ENCODE peak calls at places on chromosome 22, in eight cellular contexts. G, V, C, O, F, X, I and H are unnamed samples.

GRCh38 chr22:39214383-39215069 is 30.3 kb downstream of the PDGFB start:
- DNase-seq in G (peak), V (peak), C (no peak), O (peak), F (no peak), X (no peak), I (peak), H (peak)

GRCh38 chr22:17381237-17381913 is 12.1 kb downstream of the CECR2 start:
- DNase-seq in G (no peak), V (peak), C (no peak), O (peak), F (no peak), X (no peak), I (peak), H (no peak)

GRCh38 chr22:38649841-38650522 is 6.2 kb downstream of the FAM227A start:
- DNase-seq in G (no peak), V (no peak), C (no peak), O (no peak), F (no peak), X (no peak), I (peak), H (no peak)

GRCh38 chr22:49882519-49883293 is 29.1 kb downstream of the ZBED4 start:
- DNase-seq in G (no peak), V (peak), C (no peak), O (no peak), F (no peak), X (no peak), I (no peak), H (peak)

GRCh38 chr22:49994361-49995058 is 18.1 kb downstream of the IL17REL start:
- DNase-seq in G (no peak), V (no peak), C (no peak), O (no peak), F (no peak), X (peak), I (no peak), H (no peak)

GRCh38 chr22:20109411-20110358 is 6.2 kb upstream of the RANBP1 start:
- DNase-seq in G (no peak), V (no peak), C (peak), O (no peak), F (peak), X (no peak), I (no peak), H (no peak)

GRCh38 chr22:24398409-24398808 is 29.0 kb upstream of the ADORA2A start:
- DNase-seq in G (no peak), V (no peak), C (no peak), O (no peak), F (no peak), X (no peak), I (no peak), H (no peak)

GRCh38 chr22:24423519-24424000 is 3.8 kb upstream of the ADORA2A start:
- DNase-seq in G (peak), V (peak), C (peak), O (peak), F (peak), X (peak), I (peak), H (no peak)

GRCh38 chr22:24181088-24181995 is at the start of gene SUSD2:
- DNase-seq in G (no peak), V (no peak), C (peak), O (no peak), F (peak), X (peak), I (no peak), H (no peak)

GRCh38 chr22:49540084-49540483 is 287.6 kb downstream of the BRD1 start:
- DNase-seq in G (no peak), V (no peak), C (no peak), O (no peak), F (no peak), X (no peak), I (no peak), H (no peak)

GRCh38 chr22:25159028-25159427 is 40.6 kb upstream of the CRYBB3 start:
- DNase-seq in G (no peak), V (no peak), C (peak), O (peak), F (no peak), X (no peak), I (no peak), H (peak)

GRCh38 chr22:21694795-21695431 is 29.1 kb downstream of the PPIL2 start:
- DNase-seq in G (no peak), V (no peak), C (no peak), O (no peak), F (no peak), X (no peak), I (no peak), H (no peak)

GRCh38 chr22:47444746-47445065 is 682.3 kb downstream of the TBC1D22A start:
- DNase-seq in G (no peak), V (no peak), C (no peak), O (no peak), F (no peak), X (peak), I (no peak), H (no peak)

GRCh38 chr22:22348815-22349454 is 104.3 kb downstream of the VPREB1 start:
- DNase-seq in G (no peak), V (no peak), C (no peak), O (no peak), F (no peak), X (no peak), I (no peak), H (no peak)

GRCh38 chr22:40036126-40036525 is 41.4 kb downstream of the FAM83F start:
- DNase-seq in G (no peak), V (no peak), C (no peak), O (no peak), F (no peak), X (no peak), I (no peak), H (no peak)

GRCh38 chr22:24843048-24843447 is 37.0 kb downstream of the SGSM1 start:
- DNase-seq in G (no peak), V (no peak), C (no peak), O (no peak), F (no peak), X (no peak), I (peak), H (no peak)

GRCh38 chr22:21829523-21829922 is 37.9 kb downstream of the MAPK1 start:
- DNase-seq in G (no peak), V (no peak), C (no peak), O (no peak), F (no peak), X (no peak), I (no peak), H (no peak)

GRCh38 chr22:21001601-21002325 is at the start of gene THAP7:
- DNase-seq in G (peak), V (peak), C (peak), O (peak), F (peak), X (peak), I (peak), H (peak)

GRCh38 chr22:20979243-20979809 is 2.8 kb upstream of the LZTR1 start:
- DNase-seq in G (no peak), V (peak), C (peak), O (peak), F (peak), X (peak), I (no peak), H (peak)

GRCh38 chr22:17303840-17304779 is 65.2 kb upstream of the CECR2 start:
- DNase-seq in G (no peak), V (no peak), C (no peak), O (no peak), F (no peak), X (no peak), I (no peak), H (no peak)

GRCh38 chr22:22995166-22995565 is 75.2 kb upstream of the GNAZ start:
- DNase-seq in G (no peak), V (no peak), C (no peak), O (no peak), F (no peak), X (no peak), I (no peak), H (no peak)

GRCh38 chr22:48546653-48547424 is 1280.8 kb downstream of the BRD1 start:
- DNase-seq in G (no peak), V (no peak), C (no peak), O (no peak), F (no peak), X (no peak), I (no peak), H (no peak)

GRCh38 chr22:27634043-27634442 is 167.5 kb downstream of the MN1 start:
- DNase-seq in G (no peak), V (no peak), C (no peak), O (no peak), F (no peak), X (no peak), I (no peak), H (no peak)

GRCh38 chr22:48049116-48049515 is 1286.7 kb downstream of the TBC1D22A start:
- DNase-seq in G (no peak), V (no peak), C (no peak), O (no peak), F (no peak), X (no peak), I (no peak), H (no peak)

GRCh38 chr22:22380098-22381030 is 128.2 kb downstream of the ZNF280B start:
- DNase-seq in G (no peak), V (no peak), C (no peak), O (no peak), F (no peak), X (no peak), I (peak), H (no peak)

GRCh38 chr22:39254789-39255298 is 10.1 kb upstream of the PDGFB start:
- DNase-seq in G (peak), V (peak), C (peak), O (no peak), F (no peak), X (no peak), I (peak), H (peak)

DNA sequence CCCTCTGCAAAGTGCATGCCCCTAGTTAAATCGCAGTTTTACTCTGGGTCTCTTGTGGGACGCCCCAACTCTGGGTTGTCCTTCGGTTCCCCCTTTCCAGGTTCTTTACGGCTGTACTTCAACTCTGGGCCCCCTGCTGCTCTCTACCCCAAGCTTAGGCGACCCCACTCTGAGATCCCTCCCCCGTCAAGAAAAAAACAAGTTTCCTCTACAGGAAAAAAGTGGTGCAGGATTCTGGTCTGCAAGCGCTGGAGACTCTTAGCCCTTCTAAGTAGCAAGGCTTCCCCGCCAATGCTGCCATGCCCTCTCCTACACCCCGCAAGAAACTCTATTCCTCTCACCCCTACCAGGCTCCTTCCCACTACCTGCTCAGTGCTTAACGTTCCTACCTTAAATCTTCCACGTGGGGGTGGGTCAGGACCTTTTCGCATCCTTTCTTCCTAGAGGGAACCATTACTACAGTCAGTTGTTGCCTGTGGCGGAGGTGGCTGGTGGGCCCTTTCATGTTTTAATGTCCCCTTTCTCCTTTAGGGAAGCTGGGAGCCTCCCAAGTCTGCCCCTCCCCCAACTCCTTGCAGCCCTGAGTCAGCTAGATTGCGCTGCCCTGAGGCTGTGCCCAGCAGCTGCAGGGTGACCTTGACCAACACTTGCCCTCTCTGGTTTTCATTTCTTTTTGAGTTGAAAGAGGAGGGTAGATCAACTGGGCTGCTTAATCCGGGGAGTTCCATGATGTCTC is 1.4 kb downstream of the NEFH start:
- DNase-seq in G (no peak), V (no peak), C (no peak), O (peak), F (no peak), X (no peak), I (no peak), H (no peak)
- H3K4me3 ChIP-seq in G (no peak), V (peak), C (peak), O (peak), F (no peak), X (no peak), I (no peak), H (peak)

DNA sequence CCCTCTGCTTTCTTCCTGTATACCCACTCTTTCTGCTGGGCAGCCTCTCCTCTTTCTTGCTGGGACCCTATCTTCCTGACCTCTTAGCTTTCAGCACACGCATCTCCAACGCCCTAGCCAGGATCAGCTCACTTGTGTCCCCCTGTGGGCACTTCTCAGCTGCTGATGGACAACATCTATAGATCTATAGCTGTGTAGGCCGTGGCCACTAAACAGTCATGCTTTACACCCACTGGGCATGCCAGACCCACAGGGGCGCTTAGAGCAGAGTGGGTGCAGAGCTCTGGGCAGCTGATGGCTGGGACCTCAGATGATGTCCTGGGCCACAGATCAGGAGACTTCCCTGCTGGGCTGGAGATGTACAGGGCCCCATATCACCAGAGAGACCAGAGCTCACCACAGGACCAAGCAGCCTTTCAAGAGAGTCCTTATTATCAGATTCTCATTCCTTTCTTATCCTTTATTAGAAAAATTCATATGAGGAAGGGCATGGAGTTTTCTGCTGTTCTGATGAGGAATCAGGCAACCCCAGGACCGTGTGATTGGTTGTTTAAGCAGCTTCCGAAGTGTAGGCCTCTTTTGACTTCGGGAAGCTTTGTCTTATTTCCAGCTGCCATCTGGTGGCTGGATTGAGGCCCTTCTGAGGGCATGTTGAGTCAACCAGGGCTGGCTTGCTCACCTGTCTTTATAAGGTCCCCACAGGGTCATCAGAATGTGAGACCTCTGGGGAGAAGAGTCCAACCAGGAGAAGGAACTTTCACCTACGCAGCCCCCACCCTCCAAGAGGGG is 60.5 kb downstream of the OSBP2 start:
- DNase-seq in G (peak), V (peak), C (peak), O (peak), F (no peak), X (peak), I (peak), H (peak)
- TF ChIP-seq CTCF in G (peak), V (peak), C (peak), O (peak), F (peak), X (peak), I (peak), H (peak)

DNA sequence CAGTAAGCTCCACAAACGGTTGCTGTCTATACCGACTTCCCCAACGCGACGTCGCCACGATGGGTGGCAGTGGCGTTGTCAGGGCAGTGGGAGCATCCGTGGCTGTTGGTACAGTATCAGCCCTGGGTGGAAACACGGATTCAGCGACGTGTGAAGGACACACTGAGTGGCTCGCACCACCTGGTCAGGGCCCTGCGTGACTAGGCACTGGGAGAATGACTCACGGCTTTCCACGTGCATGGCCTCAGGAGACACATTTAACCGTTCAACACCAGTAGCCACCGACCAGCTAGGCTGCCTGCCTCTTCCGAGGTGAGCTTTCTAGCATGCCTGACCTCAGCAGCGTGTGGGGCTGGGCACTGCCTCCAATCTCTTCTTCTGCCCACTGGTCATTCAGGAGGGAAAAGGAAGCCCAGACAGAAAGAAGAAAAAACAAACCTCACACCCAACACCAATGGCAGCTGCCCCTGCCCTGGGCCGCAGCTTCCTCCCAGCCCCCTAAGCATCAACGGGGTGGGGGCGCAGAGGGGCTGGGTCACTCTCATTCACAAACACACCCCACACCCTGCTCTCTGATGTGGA is 59.0 kb downstream of the MYH9 start:
- DNase-seq in G (peak), V (peak), C (peak), O (peak), F (no peak), X (no peak), I (peak), H (peak)
- H3K4me3 ChIP-seq in G (no peak), V (no peak), C (peak), O (no peak), F (no peak), X (no peak), I (peak), H (no peak)

GRCh38 chr22:36360871-36361383 is 26.8 kb downstream of the MYH9 start:
- DNase-seq in G (no peak), V (no peak), C (no peak), O (peak), F (no peak), X (no peak), I (no peak), H (no peak)

GRCh38 chr22:36363378-36363931 is 24.3 kb downstream of the MYH9 start:
- DNase-seq in G (no peak), V (no peak), C (no peak), O (no peak), F (no peak), X (no peak), I (peak), H (no peak)

GRCh38 chr22:36362077-36362476 is 25.7 kb downstream of the MYH9 start:
- DNase-seq in G (no peak), V (no peak), C (no peak), O (no peak), F (no peak), X (no peak), I (no peak), H (no peak)

GRCh38 chr22:36364255-36365019 is 23.3 kb downstream of the MYH9 start:
- DNase-seq in G (no peak), V (peak), C (no peak), O (no peak), F (no peak), X (no peak), I (no peak), H (no peak)

DNA sequence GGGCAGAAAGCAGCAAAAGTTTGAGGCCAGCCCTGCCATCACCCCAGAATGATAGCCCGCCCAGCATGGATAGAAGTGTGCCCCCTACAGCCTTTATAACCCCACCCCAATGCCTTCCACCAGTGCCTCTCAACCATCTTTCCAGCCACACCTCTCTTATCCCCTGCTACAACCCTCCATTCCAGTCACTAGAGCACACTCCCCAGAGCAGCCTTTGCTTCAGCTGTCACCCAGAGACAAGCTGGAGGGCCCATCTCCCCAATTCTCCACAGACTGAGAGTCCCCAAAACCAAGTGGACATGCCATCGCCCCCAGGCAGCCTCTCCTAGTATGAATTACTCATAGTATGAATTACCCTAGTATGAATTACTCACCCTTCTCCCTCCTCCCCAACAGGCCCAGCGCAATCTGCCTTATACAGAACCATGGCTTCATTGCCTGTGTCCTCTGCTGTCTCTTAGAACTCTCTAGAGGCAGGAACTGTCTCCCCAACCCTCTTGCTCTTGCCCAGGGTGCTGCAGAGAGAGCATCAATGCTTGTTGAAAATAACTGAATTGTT is 24.9 kb downstream of the MYH9 start:
- DNase-seq in G (no peak), V (peak), C (no peak), O (no peak), F (no peak), X (no peak), I (peak), H (no peak)
- TF ChIP-seq CTCF in G (no peak), V (no peak), C (no peak), O (no peak), F (no peak), X (no peak), I (no peak), H (no peak)

GRCh38 chr22:43624144-43624998 is 187.7 kb downstream of the EFCAB6 start:
- DNase-seq in G (peak), V (no peak), C (no peak), O (no peak), F (no peak), X (no peak), I (peak), H (peak)

GRCh38 chr22:43625242-43625641 is 186.9 kb downstream of the EFCAB6 start:
- DNase-seq in G (peak), V (no peak), C (no peak), O (no peak), F (no peak), X (no peak), I (peak), H (peak)

GRCh38 chr22:43620197-43620596 is 191.9 kb downstream of the EFCAB6 start:
- DNase-seq in G (no peak), V (no peak), C (no peak), O (no peak), F (no peak), X (no peak), I (no peak), H (no peak)

GRCh38 chr22:43618517-43618916 is 193.6 kb downstream of the EFCAB6 start:
- DNase-seq in G (no peak), V (no peak), C (no peak), O (no peak), F (no peak), X (no peak), I (no peak), H (no peak)

GRCh38 chr22:43622886-43623285 is 189.2 kb downstream of the EFCAB6 start:
- DNase-seq in G (no peak), V (no peak), C (no peak), O (no peak), F (no peak), X (no peak), I (no peak), H (no peak)
- H3K4me3 ChIP-seq in G (no peak), V (no peak), C (no peak), O (no peak), F (no peak), X (no peak), I (no peak), H (no peak)

GRCh38 chr22:46386312-46386711 is 50.8 kb downstream of the TRMU start:
- DNase-seq in G (no peak), V (no peak), C (no peak), O (no peak), F (no peak), X (no peak), I (no peak), H (no peak)
- TF ChIP-seq CTCF in G (no peak), V (no peak), C (no peak), O (no peak), F (no peak), X (no peak), I (no peak), H (peak)

GRCh38 chr22:41237036-41237706 is 3.6 kb downstream of the CHADL start:
- DNase-seq in G (no peak), V (no peak), C (no peak), O (no peak), F (no peak), X (no peak), I (no peak), H (no peak)
- H3K4me3 ChIP-seq in G (no peak), V (no peak), C (peak), O (peak), F (peak), X (peak), I (peak), H (peak)